ENCODE peak calls at places on chromosomes 5 and 9, in ten cellular contexts. E, X, U, Y, J, C, B, V, Z and W are unnamed samples.

GRCh38 chr9:34072868-34073590 is 24.3 kb upstream of the UBAP2 start:
- DNase-seq in E (peak; percentile 82), X (peak; percentile 68), U (no peak), Y (no peak), J (no peak), C (no peak), B (no peak), V (peak; percentile 87), Z (peak; percentile 75), W (no peak)

GRCh38 chr5:26031481-26031880 is 1006.9 kb downstream of the CDH9 start:
- DNase-seq in E (no peak), X (no peak), U (no peak), Y (no peak), J (no peak), C (no peak), B (no peak), V (no peak), Z (no peak), W (no peak)

GRCh38 chr5:116766470-116766947 is 191.9 kb upstream of the SEMA6A start:
- DNase-seq in E (peak; percentile 99), X (no peak), U (no peak), Y (no peak), J (peak; percentile 39), C (no peak), B (no peak), V (peak; percentile 52), Z (peak; percentile 30), W (no peak)

GRCh38 chr9:138097501-138097991 is 220.0 kb downstream of the CACNA1B start:
- DNase-seq in E (no peak), X (peak; percentile 33), U (no peak), Y (no peak), J (no peak), C (no peak), B (peak; percentile 14), V (no peak), Z (no peak), W (no peak)

GRCh38 chr9:121331992-121332685 is 37.9 kb downstream of the STOM start:
- DNase-seq in E (peak; percentile 74), X (no peak), U (no peak), Y (no peak), J (no peak), C (no peak), B (no peak), V (no peak), Z (peak; percentile 57), W (no peak)

GRCh38 chr5:143488372-143488771 is 84.9 kb upstream of the NR3C1 start:
- DNase-seq in E (no peak), X (no peak), U (no peak), Y (no peak), J (no peak), C (no peak), B (no peak), V (no peak), Z (no peak), W (no peak)

GRCh38 chr9:71929223-71929622 is 17.8 kb downstream of the C9orf85 start:
- DNase-seq in E (no peak), X (no peak), U (no peak), Y (no peak), J (no peak), C (no peak), B (no peak), V (peak; percentile 64), Z (peak; percentile 82), W (no peak)

GRCh38 chr5:80246995-80247729 is 8.7 kb downstream of the SERINC5 start:
- DNase-seq in E (peak; percentile 91), X (peak; percentile 79), U (no peak), Y (no peak), J (peak; percentile 57), C (peak; percentile 33), B (peak; percentile 46), V (peak; percentile 95), Z (peak; percentile 95), W (peak; percentile 62)

GRCh38 chr5:99605904-99606303 is 677.1 kb upstream of the CHD1 start:
- DNase-seq in E (no peak), X (no peak), U (no peak), Y (no peak), J (no peak), C (no peak), B (no peak), V (no peak), Z (no peak), W (no peak)

GRCh38 chr5:137743031-137743640 is 7.2 kb upstream of the KLHL3 start:
- DNase-seq in E (peak; percentile 90), X (peak; percentile 63), U (no peak), Y (peak; percentile 38), J (peak; percentile 45), C (peak; percentile 47), B (no peak), V (peak; percentile 62), Z (peak; percentile 72), W (peak; percentile 84)